ENCODE peak calls at places on chromosome 21, in seven cellular contexts. I is HCT116; S is left lung; C is breast epithelium; J is colonic mucosa; G is CD8-positive, alpha-beta T cell; T is CD8-positive, alpha-beta memory T cell. M is an unnamed sample.

GRCh38 chr21:37257967-37258877 is 8.9 kb downstream of the VPS26C start:
- DNase-seq in S (peak; percentile 87), I (no peak), J (peak; percentile 73), T (peak; percentile 75), C (peak; percentile 37), G (peak; percentile 68), M (peak; percentile 10)

GRCh38 chr21:14382486-14382834 is 486 bp downstream of the HSPA13 start:
- DNase-seq in S (no peak), C (no peak), G (no peak), I (no peak), J (peak; percentile 43), T (no peak), M (no peak)

GRCh38 chr21:37008705-37009104 is 2.2 kb downstream of the RIPPLY3 start:
- DNase-seq in G (no peak), S (no peak), T (no peak), I (no peak), J (no peak), C (no peak), M (no peak)

GRCh38 chr21:33020558-33021100 is 5.1 kb upstream of the OLIG2 start:
- DNase-seq in J (no peak), C (no peak), G (no peak), T (no peak), I (no peak), S (no peak), M (no peak)

GRCh38 chr21:27277122-27277521 is 310.2 kb upstream of the ADAMTS5 start:
- DNase-seq in I (no peak), G (no peak), T (no peak), J (no peak), S (no peak), C (no peak), M (no peak)

GRCh38 chr21:36150192-36150711 is 6.4 kb upstream of the DOP1B start:
- DNase-seq in I (no peak), G (no peak), J (no peak), T (no peak), S (no peak), C (peak; percentile 50), M (no peak)

GRCh38 chr21:15221799-15222386 is 157.1 kb upstream of the NRIP1 start:
- DNase-seq in I (peak; percentile 22), G (no peak), C (no peak), S (no peak), T (no peak), J (no peak), M (no peak)

GRCh38 chr21:36522174-36522810 is 42.4 kb upstream of the CLDN14 start:
- DNase-seq in T (no peak), S (no peak), G (no peak), J (no peak), I (no peak), C (no peak), M (no peak)

GRCh38 chr21:27820342-27820741 is 853.5 kb upstream of the ADAMTS5 start:
- DNase-seq in I (no peak), T (no peak), G (no peak), J (no peak), C (no peak), S (no peak), M (no peak)

GRCh38 chr21:29987762-29988161 is 48.0 kb upstream of the GRIK1 start:
- DNase-seq in G (no peak), J (no peak), S (no peak), C (no peak), T (no peak), I (no peak), M (no peak)

GRCh38 chr21:37546299-37546908 is 179.8 kb downstream of the DYRK1A start:
- DNase-seq in S (no peak), G (no peak), I (no peak), J (no peak), T (no peak), C (no peak), M (no peak)

GRCh38 chr21:33362044-33362555 is 37.3 kb downstream of the IFNAR1 start:
- DNase-seq in J (peak; percentile 64), S (no peak), G (peak; percentile 68), T (peak; percentile 51), I (no peak), C (no peak), M (no peak)

GRCh38 chr21:37503848-37504467 is 137.4 kb downstream of the DYRK1A start:
- DNase-seq in G (no peak), T (no peak), I (no peak), J (no peak), C (no peak), S (no peak), M (peak; percentile 44)

DNA sequence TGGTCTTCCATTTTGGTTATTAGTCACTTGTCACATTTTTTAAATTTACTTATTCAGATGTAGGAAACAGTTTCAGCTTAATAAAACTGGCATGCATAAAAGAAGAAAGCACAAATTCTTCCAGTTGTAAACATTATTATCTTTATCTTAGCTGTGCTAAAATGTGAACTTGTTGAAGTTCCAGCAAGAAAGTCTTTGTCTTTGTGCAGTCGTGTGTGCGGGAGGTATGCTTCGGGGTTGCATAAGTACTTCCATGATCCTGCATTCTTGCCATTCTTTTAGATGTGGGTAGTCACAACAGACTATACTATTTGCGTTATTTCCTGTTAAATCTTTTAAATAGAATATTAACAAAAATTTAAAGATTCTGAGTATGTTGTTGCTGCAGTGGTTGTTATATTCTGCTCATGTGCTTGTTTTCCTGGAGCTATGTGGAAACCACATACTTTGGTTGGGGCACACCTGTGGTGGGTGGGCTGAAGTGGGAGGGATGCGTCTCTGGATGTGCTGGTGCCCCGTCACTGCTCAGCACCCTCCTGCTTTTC is 49.9 kb downstream of the CBS start:
- DNase-seq in S (no peak), C (no peak), G (no peak), I (no peak), T (no peak), J (no peak), M (peak; percentile 47)
- H3K36me3 ChIP-seq in S (no peaks in the 10 kb centered on the region), C (no peaks in the 10 kb centered on the region), G (peaks cover 25% of the 10 kb centered on the region), I (peaks cover 6% of the 10 kb centered on the region), T (peaks cover 47% of the 10 kb centered on the region), J (no peaks in the 10 kb centered on the region), M (peaks cover 19% of the 10 kb centered on the region)

DNA sequence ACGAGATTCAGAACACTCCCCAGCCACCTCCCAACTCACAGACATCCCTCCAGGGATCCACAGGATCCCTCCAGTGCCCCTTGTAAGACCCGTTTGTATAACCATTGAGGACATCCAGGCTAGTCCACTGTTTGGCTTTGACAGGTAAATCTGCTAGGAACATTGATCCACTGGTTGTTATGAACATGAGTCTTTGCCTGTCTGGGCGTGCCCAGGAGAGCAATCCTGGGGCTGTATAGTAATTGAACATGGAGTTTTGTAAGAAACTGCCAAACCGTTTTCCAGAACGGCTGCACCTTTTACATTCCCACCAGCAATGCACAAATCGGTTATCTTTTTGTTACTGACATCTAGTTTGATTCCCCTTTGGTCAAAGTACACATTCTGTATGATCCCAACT is 88.8 kb downstream of the WDR4 start:
- DNase-seq in I (no peak), T (no peak), C (no peak), S (no peak), G (no peak), J (no peak), M (no peak)
- H3K27me3 ChIP-seq in I (no peaks in the 10 kb centered on the region), T (no peaks in the 10 kb centered on the region), C (peaks cover 4% of the 10 kb centered on the region), S (peaks cover 4% of the 10 kb centered on the region), G (no peaks in the 10 kb centered on the region), J (no peaks in the 10 kb centered on the region), M (no peaks in the 10 kb centered on the region)

DNA sequence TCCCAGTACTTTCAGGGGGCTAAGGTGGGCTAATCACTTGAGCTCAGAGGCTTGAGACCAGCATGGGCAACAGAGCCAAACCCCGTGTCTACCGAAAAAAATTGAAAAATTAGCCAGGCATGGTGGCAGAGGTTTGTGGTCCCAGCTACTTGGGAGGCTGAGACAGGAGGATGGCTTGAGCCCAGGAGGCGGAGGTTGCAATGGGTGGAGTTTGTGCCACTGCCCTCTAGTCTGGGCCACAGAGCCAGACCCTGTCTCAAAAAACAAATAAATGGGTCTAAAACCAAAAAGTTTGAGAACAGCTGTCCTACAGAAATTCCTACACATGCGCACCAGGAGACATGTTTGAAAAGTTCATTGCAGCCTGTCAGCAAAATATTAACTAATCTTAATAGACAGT is 5.5 kb downstream of the SCAF4 start:
- DNase-seq in T (no peak), S (no peak), C (no peak), G (no peak), I (no peak), J (no peak), M (no peak)
- H3K36me3 ChIP-seq in T (no peaks in the 10 kb centered on the region), S (no peaks in the 10 kb centered on the region), C (no peaks in the 10 kb centered on the region), G (no peaks in the 10 kb centered on the region), I (no peaks in the 10 kb centered on the region), J (no peaks in the 10 kb centered on the region), M (no peaks in the 10 kb centered on the region)

DNA sequence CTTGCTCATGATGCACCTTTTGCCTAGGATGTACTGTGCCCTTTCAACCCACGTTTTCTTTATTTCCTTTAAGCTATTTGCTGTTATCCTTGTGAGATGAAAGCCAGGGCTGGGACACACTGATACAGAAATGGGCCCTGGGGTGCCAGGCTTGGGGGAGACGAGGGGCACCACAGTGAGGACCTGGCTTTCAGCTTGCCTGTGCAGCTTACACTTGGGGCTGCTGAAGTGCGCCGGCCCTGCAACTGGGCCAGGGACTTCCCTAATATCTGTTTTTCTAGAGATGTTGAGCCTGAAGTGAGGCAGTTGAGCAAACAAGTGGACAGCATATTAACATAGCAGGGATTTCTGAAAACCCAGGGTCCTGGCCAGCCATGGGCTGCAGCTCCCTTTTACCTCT is 42.5 kb upstream of the SLC19A1 start:
- DNase-seq in G (no peak), T (no peak), I (no peak), S (no peak), C (no peak), J (no peak), M (no peak)
- H3K27me3 ChIP-seq in G (no peaks in the 10 kb centered on the region), T (no peaks in the 10 kb centered on the region), I (no peaks in the 10 kb centered on the region), S (peaks cover 42% of the 10 kb centered on the region), C (peaks cover 23% of the 10 kb centered on the region), J (no peaks in the 10 kb centered on the region), M (peaks cover 6% of the 10 kb centered on the region)

GRCh38 chr21:42864812-42865211 is 14.5 kb downstream of the WDR4 start:
- DNase-seq in C (no peak), J (no peak), S (no peak), I (no peak), T (no peak), G (no peak), M (no peak)

GRCh38 chr21:42865361-42866160 is 13.8 kb downstream of the WDR4 start:
- DNase-seq in I (no peak), G (no peak), S (peak; percentile 84), J (no peak), T (no peak), C (no peak), M (no peak)

GRCh38 chr21:42864286-42864685 is 15.1 kb downstream of the WDR4 start:
- DNase-seq in J (no peak), T (no peak), G (no peak), S (no peak), C (no peak), I (no peak), M (no peak)

GRCh38 chr21:42863504-42863870 is 15.9 kb downstream of the WDR4 start:
- DNase-seq in S (no peak), T (no peak), J (no peak), I (no peak), C (no peak), G (no peak), M (no peak)

DNA sequence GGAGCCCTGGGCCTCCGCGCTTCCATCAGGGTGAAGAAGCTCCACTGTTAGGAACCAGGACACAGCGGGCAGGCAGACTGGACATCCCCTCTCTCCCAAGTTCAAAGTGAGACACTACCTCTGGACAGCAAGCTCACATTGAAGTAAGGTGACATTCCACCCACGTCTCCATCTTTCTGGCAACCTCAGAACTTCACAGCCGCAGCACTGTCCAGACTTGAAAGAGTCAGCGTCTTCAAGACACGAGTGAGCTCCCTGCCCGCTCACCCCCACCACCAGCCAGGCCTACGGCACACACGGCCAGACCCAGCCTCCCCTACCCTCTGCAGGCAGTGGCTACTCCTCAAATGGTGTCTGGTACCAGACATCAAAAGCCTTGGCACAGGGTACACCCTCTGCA is 11.1 kb downstream of the WDR4 start:
- DNase-seq in S (no peak), G (no peak), C (no peak), I (no peak), J (no peak), T (no peak), M (no peak)
- H3K36me3 ChIP-seq in S (no peaks in the 10 kb centered on the region), G (peaks cover 41% of the 10 kb centered on the region), C (peaks cover 3% of the 10 kb centered on the region), I (peaks cover 76% of the 10 kb centered on the region), J (peaks cover 5% of the 10 kb centered on the region), T (peaks cover 27% of the 10 kb centered on the region), M (peaks cover 20% of the 10 kb centered on the region)